ENCODE peak calls at places on chromosomes 6 and 20, in five cellular contexts. P is heart right ventricle, Z is psoas muscle, Y is HFFc6, E is mammary epithelial cell. C is an unnamed sample.

GRCh38 chr6:56607111-56607752 is 35.5 kb downstream of the DST start:
- DNase-seq in Z (no peak), Y (no peak), E (no peak), P (no peak), C (no peak)

GRCh38 chr6:80767808-80768207 is 661.3 kb downstream of the BCKDHB start:
- DNase-seq in P (peak), E (peak), Y (peak), Z (peak), C (peak)

GRCh38 chr6:156167289-156168076 is 609.7 kb upstream of the ARID1B start:
- DNase-seq in E (no peak), Z (no peak), P (peak), Y (peak), C (no peak)

GRCh38 chr6:147784371-147784770 is 275.9 kb downstream of the SAMD5 start:
- DNase-seq in P (no peak), E (no peak), Z (no peak), Y (no peak), C (no peak)

GRCh38 chr20:1809611-1810510 is 85.3 kb upstream of the SIRPA start:
- DNase-seq in E (peak), Z (no peak), Y (peak), P (no peak), C (no peak)

GRCh38 chr20:38764563-38765355 is 16.5 kb downstream of the ACTR5 start:
- DNase-seq in Z (no peak), Y (peak), E (peak), P (no peak), C (peak)

GRCh38 chr6:43496370-43497128 is 13.6 kb downstream of the LRRC73 start:
- DNase-seq in Z (peak), E (peak), P (no peak), Y (peak), C (peak)

GRCh38 chr6:107495196-107495643 is 5.3 kb downstream of the SOBP start:
- DNase-seq in E (no peak), Y (no peak), P (peak), Z (no peak), C (no peak)

GRCh38 chr6:40543133-40543532 is 44.0 kb downstream of the LRFN2 start:
- DNase-seq in Z (no peak), P (no peak), Y (no peak), E (no peak), C (no peak)

GRCh38 chr6:47859132-47859531 is 77.3 kb downstream of the OPN5 start:
- DNase-seq in E (no peak), Y (no peak), P (no peak), Z (no peak), C (no peak)

GRCh38 chr6:47854996-47855395 is 73.2 kb downstream of the OPN5 start:
- DNase-seq in Y (no peak), P (no peak), Z (no peak), E (peak), C (no peak)

GRCh38 chr6:47852727-47853126 is 70.9 kb downstream of the OPN5 start:
- DNase-seq in Z (no peak), P (no peak), E (peak), Y (no peak), C (peak)

DNA sequence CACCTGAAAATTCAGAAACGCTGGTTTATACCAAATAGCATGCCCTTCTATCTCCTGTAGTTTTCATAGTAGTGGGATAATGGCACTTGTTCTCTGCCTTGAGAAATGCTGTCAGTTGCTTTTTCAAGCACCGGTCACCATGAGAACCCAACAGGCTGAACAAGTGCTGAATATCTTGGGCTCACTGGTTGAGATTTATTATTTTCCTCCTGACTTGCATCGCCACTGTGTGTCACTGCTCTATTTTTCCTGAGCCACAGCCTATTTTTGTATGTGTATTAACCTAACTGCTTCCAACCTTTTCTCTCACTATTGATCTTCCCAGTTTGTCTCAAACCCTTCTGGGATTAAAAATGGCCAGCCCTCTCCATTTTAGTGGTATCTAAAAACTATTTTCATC is 71.9 kb downstream of the OPN5 start:
- DNase-seq in E (no peak), P (no peak), Y (no peak), Z (no peak), C (no peak)
- TF ChIP-seq CTCF in E (no peak), P (no peak), Y (no peak), Z (no peak), C (no peak)

GRCh38 chr6:97053643-97054411 is 129.3 kb downstream of the KLHL32 start:
- DNase-seq in Y (peak), P (no peak), Z (no peak), E (no peak), C (no peak)
- TF ChIP-seq CTCF in Y (peak), P (peak), Z (peak), E (peak), C (peak)

DNA sequence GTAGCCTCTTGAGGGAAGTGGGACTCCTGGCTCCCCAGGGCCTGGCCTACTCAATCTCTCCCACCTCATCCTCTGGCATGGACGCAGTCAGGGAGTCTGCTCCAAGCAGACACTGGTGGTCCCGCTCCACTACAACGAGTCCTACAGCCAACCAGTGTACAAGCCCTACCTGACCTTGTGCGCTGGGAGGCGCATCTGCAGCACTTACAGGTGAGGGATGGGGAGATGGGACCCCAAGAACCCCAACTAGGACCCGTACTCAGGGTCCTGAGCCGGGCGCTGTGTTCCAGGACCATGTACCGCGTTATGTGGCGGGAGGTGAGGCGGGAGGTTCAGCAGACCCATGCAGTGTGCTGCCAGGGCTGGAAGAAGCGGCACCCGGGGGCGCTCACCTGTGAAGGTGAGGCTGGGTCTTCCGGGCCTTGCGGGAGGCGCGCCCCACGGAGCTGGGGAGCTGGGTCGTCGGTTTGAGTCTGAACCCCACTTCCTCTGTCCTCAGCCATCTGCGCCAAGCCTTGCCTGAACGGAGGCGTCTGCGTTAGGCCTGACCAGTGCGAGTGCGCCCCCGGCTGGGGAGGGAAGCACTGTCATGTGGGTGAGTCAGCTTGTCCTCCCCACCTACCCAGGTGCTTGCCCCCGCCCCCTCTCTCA is 2.1 kb downstream of the EGFL8 start:
- DNase-seq in E (no peak), Y (no peak), Z (no peak), P (no peak), C (no peak)
- TF ChIP-seq CTCF in E (no peak), Y (no peak), Z (no peak), P (no peak), C (no peak)

GRCh38 chr20:48921883-48922867 is 664 bp downstream of the ARFGEF2 start:
- DNase-seq in E (peak), Z (no peak), P (peak), Y (peak), C (peak)
- TF ChIP-seq CTCF in E (peak), Z (no peak), P (no peak), Y (no peak), C (no peak)

C was measured in MCF 10A.